ENCODE peak calls at places on chromosome 16, in seven cellular contexts. B is upper lobe of right lung, C is sigmoid colon, U is adrenal gland, Q is PC-9, Z is GM12864, K is heart left ventricle. P is an unnamed sample.

GRCh38 chr16:49456763-49457162 is 83.2 kb downstream of the C16orf78 start:
- DNase-seq in B (peak; percentile 22), C (peak; percentile 44), Z (no peak), Q (no peak), K (no peak), U (no peak), P (no peak)

GRCh38 chr16:70391881-70392481 is 45.3 kb downstream of the DDX19A start:
- DNase-seq in K (peak; percentile 54), Z (no peak), C (peak; percentile 82), B (no peak), Q (peak; percentile 33), U (peak; percentile 75), P (no peak)

GRCh38 chr16:68800257-68800875 is 43.0 kb upstream of the TANGO6 start:
- DNase-seq in C (peak; percentile 71), K (peak; percentile 33), Z (peak; percentile 61), U (peak; percentile 41), B (no peak), Q (peak; percentile 83), P (peak; percentile 40)

GRCh38 chr16:66480265-66481080 is 53.4 kb downstream of the BEAN1 start:
- DNase-seq in Q (peak; percentile 23), Z (no peak), B (no peak), C (no peak), U (no peak), K (no peak), P (no peak)

GRCh38 chr16:12729448-12729847 is 74.2 kb downstream of the CPPED1 start:
- DNase-seq in U (no peak), K (no peak), Q (no peak), C (no peak), B (no peak), Z (no peak), P (peak; percentile 37)

GRCh38 chr16:73298562-73298961 is 250.6 kb upstream of the ZFHX3 start:
- DNase-seq in K (no peak), U (no peak), Q (no peak), C (no peak), Z (no peak), B (no peak), P (peak; percentile 10)

GRCh38 chr16:11986521-11987057 is 10.1 kb downstream of the SNX29 start:
- DNase-seq in U (no peak), Z (no peak), Q (no peak), C (no peak), K (no peak), B (no peak), P (no peak)

GRCh38 chr16:912684-913613 is 57.8 kb downstream of the LMF1 start:
- DNase-seq in C (no peak), U (no peak), B (no peak), K (no peak), Q (no peak), Z (no peak), P (no peak)

GRCh38 chr16:51994597-51994996 is 552.3 kb downstream of the TOX3 start:
- DNase-seq in Q (peak; percentile 50), C (no peak), K (peak; percentile 31), U (no peak), B (peak; percentile 77), Z (no peak), P (no peak)

GRCh38 chr16:31333686-31334649 is 21.0 kb upstream of the ITGAX start:
- DNase-seq in Q (peak; percentile 57), Z (no peak), B (no peak), U (no peak), K (no peak), C (peak; percentile 53), P (no peak)

GRCh38 chr16:89219365-89219764 is 1.9 kb downstream of the ZNF778 start:
- DNase-seq in Z (no peak), U (no peak), B (no peak), C (no peak), K (no peak), Q (no peak), P (no peak)

GRCh38 chr16:89216315-89217137 is 977 bp upstream of the ZNF778 start:
- DNase-seq in K (peak; percentile 73), U (peak; percentile 71), Z (peak; percentile 52), B (peak; percentile 88), C (peak; percentile 87), Q (peak; percentile 71), P (peak; percentile 21)

GRCh38 chr16:89217138-89217387 is 440 bp upstream of the ZNF778 start:
- DNase-seq in B (no peak), C (no peak), Q (no peak), K (no peak), U (no peak), Z (no peak), P (no peak)

GRCh38 chr16:89221604-89222003 is 4.1 kb downstream of the ZNF778 start:
- DNase-seq in C (no peak), K (no peak), B (no peak), Q (no peak), Z (no peak), U (no peak), P (no peak)

DNA sequence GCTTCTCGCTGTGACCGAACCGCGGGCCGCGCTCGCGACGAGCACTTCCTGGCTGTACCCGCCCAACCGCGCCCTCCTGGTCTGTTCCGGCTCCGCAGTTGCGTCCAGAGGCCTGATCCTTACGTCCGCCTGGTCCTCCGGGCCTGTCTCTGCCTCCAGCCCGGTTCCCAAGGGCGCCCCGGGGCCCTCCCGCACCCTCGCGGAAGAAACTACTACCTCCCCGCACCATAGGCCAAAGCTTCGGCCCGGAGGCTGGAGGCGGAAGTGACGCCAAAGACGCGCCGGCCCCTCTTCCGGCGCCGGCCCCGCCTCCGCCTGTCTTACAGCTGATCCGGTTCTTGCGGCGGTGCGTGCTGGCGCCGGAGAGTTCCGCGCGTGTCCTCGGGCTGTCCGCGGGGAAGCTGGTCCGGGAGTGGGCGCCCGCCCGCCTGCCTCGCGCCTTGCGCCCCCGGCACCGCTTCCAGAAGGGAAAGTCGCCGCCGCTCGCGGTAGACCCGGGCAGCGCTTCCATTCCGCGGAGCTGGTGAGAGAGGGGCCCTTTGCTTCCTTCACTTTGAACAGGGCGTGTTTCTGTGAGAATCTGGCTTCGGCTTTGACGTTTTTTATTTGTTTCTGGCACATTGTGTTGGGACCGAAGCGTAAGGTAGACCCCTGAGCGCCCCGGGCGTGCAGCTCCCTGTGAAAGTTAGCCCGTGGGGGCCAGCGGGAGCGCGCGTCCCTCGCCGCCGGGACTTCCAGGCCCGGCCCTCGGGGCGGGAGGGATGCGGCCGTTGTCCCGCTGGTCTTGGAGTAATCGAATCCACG is at the start of gene ZNF778:
- DNase-seq in B (peak; percentile 92), C (peak; percentile 91), Z (peak; percentile 43), U (peak; percentile 84), K (peak; percentile 84), Q (peak; percentile 77), P (peak; percentile 16)
- TF ChIP-seq CTCF in B (no peak), C (no peak), Z (no peak), U (peak; percentile 26), K (no peak), Q (no peak), P (no peak)

DNA sequence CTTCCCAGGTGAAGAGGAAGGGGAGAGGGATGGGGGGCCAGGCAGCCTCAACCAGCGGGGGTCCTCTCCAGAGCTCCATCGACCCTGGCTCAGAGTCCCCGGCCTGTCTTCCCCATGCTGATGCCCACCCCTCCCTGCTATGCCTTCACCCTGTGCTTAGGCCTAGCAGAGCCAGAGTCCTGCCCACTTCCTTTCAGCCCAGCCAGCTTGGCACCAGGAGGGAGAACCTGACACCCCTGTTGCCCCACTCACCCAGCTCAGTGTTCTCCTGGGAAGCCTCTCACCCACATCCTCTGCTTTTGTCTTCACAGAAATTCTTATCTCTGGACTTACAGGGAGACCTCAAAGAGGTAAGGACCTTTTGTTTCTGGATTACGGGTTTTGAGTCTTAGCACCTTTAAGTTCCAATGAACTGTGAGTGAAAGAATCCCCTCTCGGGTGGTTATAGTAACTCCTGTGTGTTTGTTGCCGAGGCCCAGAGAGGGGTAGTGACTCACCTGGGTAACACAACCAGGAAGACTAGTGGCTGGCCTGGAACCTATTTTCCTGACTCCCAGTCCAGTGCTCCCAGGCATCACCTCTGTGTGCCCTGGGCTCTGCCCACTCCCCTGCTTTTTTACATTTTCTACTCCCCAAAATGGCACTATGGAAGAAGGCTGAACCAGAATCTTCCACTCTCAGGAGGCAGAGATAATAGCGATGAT is 53.4 kb downstream of the CES1 start:
- DNase-seq in U (no peak), Q (no peak), C (no peak), Z (no peak), B (no peak), K (no peak), P (no peak)
- TF ChIP-seq CTCF in U (no peak), Q (no peak), C (no peak), Z (no peak), B (no peak), K (no peak), P (no peak)

GRCh38 chr16:81237282-81237681 is 1.2 kb upstream of the BCO1 start:
- DNase-seq in K (peak; percentile 89), Z (no peak), C (peak; percentile 93), Q (no peak), U (no peak), B (no peak), P (no peak)

GRCh38 chr16:81241706-81242105 is 3.2 kb downstream of the BCO1 start:
- DNase-seq in U (no peak), K (no peak), C (no peak), B (no peak), Q (no peak), Z (no peak), P (no peak)

GRCh38 chr16:81238296-81239011 is at the start of gene BCO1:
- DNase-seq in B (no peak), K (no peak), U (no peak), Q (peak; percentile 22), C (no peak), Z (no peak), P (peak; percentile 9)

GRCh38 chr16:81237942-81238295 is 570 bp upstream of the BCO1 start:
- DNase-seq in B (no peak), Q (no peak), U (no peak), C (no peak), Z (no peak), K (no peak), P (no peak)

GRCh38 chr16:81239722-81240121 is 1.2 kb downstream of the BCO1 start:
- DNase-seq in U (no peak), Q (no peak), C (no peak), Z (no peak), B (no peak), K (no peak), P (no peak)
- TF ChIP-seq CTCF in U (no peak), Q (no peak), C (no peak), Z (no peak), B (no peak), K (no peak), P (no peak)

DNA sequence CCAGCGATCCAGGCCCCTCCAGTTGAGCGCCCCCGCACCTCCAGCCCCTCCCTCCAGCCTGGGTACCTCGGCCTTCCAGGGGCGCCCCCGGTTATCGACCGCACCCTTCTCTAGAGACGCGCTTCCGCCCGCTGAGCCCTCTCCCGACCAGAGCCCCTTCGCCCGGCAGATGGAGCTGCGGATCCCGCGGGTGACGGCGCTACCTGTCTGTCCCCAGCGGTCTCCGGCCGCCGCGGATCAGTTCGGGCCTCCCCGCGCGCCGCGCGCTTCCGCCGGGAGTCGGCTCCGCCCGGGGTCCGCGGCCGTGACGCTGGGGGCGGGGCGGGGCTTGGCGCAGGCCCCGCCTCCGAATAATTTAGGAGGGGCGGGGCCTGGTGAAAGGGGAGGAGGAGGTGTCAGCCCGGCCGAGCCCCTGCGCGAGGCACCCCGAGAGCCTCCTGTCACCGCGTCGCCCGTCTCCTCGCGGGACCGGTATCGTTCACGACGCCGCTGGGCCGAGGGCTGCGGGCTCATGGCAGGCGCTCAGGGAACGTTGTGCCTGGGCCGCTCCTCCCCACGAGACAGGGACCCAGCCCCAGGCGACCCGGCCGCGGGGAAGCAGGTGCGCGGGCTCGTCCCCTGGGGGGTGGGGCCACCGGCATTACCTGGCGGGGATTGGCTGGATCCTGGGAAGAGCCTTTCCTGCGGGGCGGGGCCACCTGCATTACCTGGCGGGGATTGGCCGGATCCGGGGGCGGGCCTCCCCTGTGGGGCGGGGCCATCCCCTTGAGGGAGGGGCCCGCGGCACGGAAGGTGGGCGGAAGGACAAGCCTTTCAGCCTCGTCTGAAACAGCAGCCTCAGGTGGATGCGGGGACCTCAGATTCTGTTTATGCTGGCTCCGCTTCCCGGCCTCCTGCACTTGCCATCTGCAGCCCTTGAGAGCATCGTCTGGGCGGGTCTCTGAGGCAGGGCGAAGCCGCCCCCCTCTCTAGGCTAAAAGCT is at the start of gene SPATA2L:
- DNase-seq in U (peak; percentile 95), K (peak; percentile 90), Q (peak; percentile 99), Z (peak; percentile 79), C (peak; percentile 89), B (peak; percentile 98), P (no peak)
- TF ChIP-seq CTCF in U (no peak), K (no peak), Q (no peak), Z (peak; percentile 32), C (peak; percentile 22), B (no peak), P (no peak)

P was measured in AG04449.